ENCODE peak calls at places on chromosomes 13 and 19, in eight cellular contexts. One of them, this sample, is unnamed.

GRCh38 chr19:15173746-15174404 is 26.9 kb downstream of the NOTCH3 start:
- DNase-seq in PC-3: peak
- DNase-seq in esophagus muscularis mucosa: no peak
- DNase-seq in cardiac fibroblast: no peak
- DNase-seq in thoracic aorta: no peak
- DNase-seq in esophagus squamous epithelium: no peak
- DNase-seq in lower lobe of right lung: no peak
- DNase-seq in MG63: peak
- DNase-seq in this sample: no peak

GRCh38 chr13:93709511-93710244 is 483.1 kb downstream of the GPC6 start:
- DNase-seq in lower lobe of right lung: no peak
- DNase-seq in thoracic aorta: no peak
- DNase-seq in cardiac fibroblast: no peak
- DNase-seq in MG63: no peak
- DNase-seq in esophagus muscularis mucosa: no peak
- DNase-seq in PC-3: no peak
- DNase-seq in esophagus squamous epithelium: no peak
- DNase-seq in this sample: no peak

GRCh38 chr13:85741017-85741416 is 58.2 kb downstream of the SLITRK6 start:
- DNase-seq in MG63: no peak
- DNase-seq in esophagus squamous epithelium: no peak
- DNase-seq in esophagus muscularis mucosa: no peak
- DNase-seq in thoracic aorta: no peak
- DNase-seq in cardiac fibroblast: no peak
- DNase-seq in PC-3: peak
- DNase-seq in lower lobe of right lung: no peak
- DNase-seq in this sample: no peak

GRCh38 chr13:66154981-66155380 is 1075.2 kb downstream of the PCDH9 start:
- DNase-seq in PC-3: no peak
- DNase-seq in esophagus muscularis mucosa: no peak
- DNase-seq in thoracic aorta: no peak
- DNase-seq in esophagus squamous epithelium: no peak
- DNase-seq in MG63: no peak
- DNase-seq in cardiac fibroblast: peak
- DNase-seq in lower lobe of right lung: no peak
- DNase-seq in this sample: no peak

GRCh38 chr19:4866595-4867424 is 657 bp downstream of the PLIN3 start:
- DNase-seq in esophagus squamous epithelium: no peak
- DNase-seq in PC-3: peak
- DNase-seq in MG63: peak
- DNase-seq in lower lobe of right lung: peak
- DNase-seq in thoracic aorta: no peak
- DNase-seq in cardiac fibroblast: peak
- DNase-seq in esophagus muscularis mucosa: no peak
- DNase-seq in this sample: no peak

GRCh38 chr13:30113531-30113930 is 193.8 kb downstream of the KATNAL1 start:
- DNase-seq in cardiac fibroblast: no peak
- DNase-seq in thoracic aorta: no peak
- DNase-seq in esophagus muscularis mucosa: no peak
- DNase-seq in lower lobe of right lung: no peak
- DNase-seq in MG63: no peak
- DNase-seq in PC-3: no peak
- DNase-seq in esophagus squamous epithelium: no peak
- DNase-seq in this sample: no peak

GRCh38 chr13:93172109-93172508 is 54.5 kb upstream of the GPC6 start:
- DNase-seq in MG63: no peak
- DNase-seq in esophagus muscularis mucosa: no peak
- DNase-seq in cardiac fibroblast: no peak
- DNase-seq in thoracic aorta: no peak
- DNase-seq in esophagus squamous epithelium: no peak
- DNase-seq in lower lobe of right lung: no peak
- DNase-seq in PC-3: no peak
- DNase-seq in this sample: no peak

GRCh38 chr13:69107436-69107835 is 1000.2 kb upstream of the ATXN8OS start:
- DNase-seq in esophagus squamous epithelium: no peak
- DNase-seq in cardiac fibroblast: no peak
- DNase-seq in PC-3: no peak
- DNase-seq in esophagus muscularis mucosa: no peak
- DNase-seq in MG63: no peak
- DNase-seq in lower lobe of right lung: no peak
- DNase-seq in thoracic aorta: no peak
- DNase-seq in this sample: no peak

GRCh38 chr13:45683701-45684100 is 18.4 kb upstream of the CBY2 start:
- DNase-seq in lower lobe of right lung: no peak
- DNase-seq in MG63: no peak
- DNase-seq in esophagus squamous epithelium: no peak
- DNase-seq in esophagus muscularis mucosa: peak
- DNase-seq in cardiac fibroblast: no peak
- DNase-seq in thoracic aorta: no peak
- DNase-seq in PC-3: no peak
- DNase-seq in this sample: no peak

GRCh38 chr13:75751350-75751749 is 115.2 kb downstream of the LMO7 start:
- DNase-seq in PC-3: no peak
- DNase-seq in cardiac fibroblast: no peak
- DNase-seq in thoracic aorta: no peak
- DNase-seq in MG63: no peak
- DNase-seq in esophagus muscularis mucosa: no peak
- DNase-seq in esophagus squamous epithelium: no peak
- DNase-seq in lower lobe of right lung: no peak
- DNase-seq in this sample: no peak

GRCh38 chr13:85812282-85812681 is 13.1 kb upstream of the SLITRK6 start:
- DNase-seq in MG63: no peak
- DNase-seq in PC-3: no peak
- DNase-seq in lower lobe of right lung: no peak
- DNase-seq in cardiac fibroblast: no peak
- DNase-seq in esophagus muscularis mucosa: no peak
- DNase-seq in esophagus squamous epithelium: no peak
- DNase-seq in thoracic aorta: no peak
- DNase-seq in this sample: no peak

GRCh38 chr19:30064776-30065494 is 122.9 kb downstream of the URI1 start:
- DNase-seq in lower lobe of right lung: no peak
- DNase-seq in esophagus muscularis mucosa: no peak
- DNase-seq in PC-3: no peak
- DNase-seq in thoracic aorta: no peak
- DNase-seq in cardiac fibroblast: no peak
- DNase-seq in MG63: no peak
- DNase-seq in esophagus squamous epithelium: no peak
- DNase-seq in this sample: no peak

GRCh38 chr13:51681037-51681678 is 96.9 kb downstream of the WDFY2 start:
- DNase-seq in PC-3: peak
- DNase-seq in thoracic aorta: no peak
- DNase-seq in esophagus muscularis mucosa: no peak
- DNase-seq in cardiac fibroblast: peak
- DNase-seq in MG63: no peak
- DNase-seq in esophagus squamous epithelium: no peak
- DNase-seq in lower lobe of right lung: no peak
- DNase-seq in this sample: peak

GRCh38 chr19:46828484-46828883 is 22.2 kb downstream of the AP2S1 start:
- DNase-seq in esophagus squamous epithelium: no peak
- DNase-seq in esophagus muscularis mucosa: no peak
- DNase-seq in lower lobe of right lung: no peak
- DNase-seq in PC-3: peak
- DNase-seq in MG63: no peak
- DNase-seq in cardiac fibroblast: no peak
- DNase-seq in thoracic aorta: no peak
- DNase-seq in this sample: no peak

GRCh38 chr19:39372047-39372802 is 18.7 kb downstream of the PAF1 start:
- DNase-seq in MG63: peak
- DNase-seq in lower lobe of right lung: peak
- DNase-seq in thoracic aorta: peak
- DNase-seq in cardiac fibroblast: peak
- DNase-seq in PC-3: no peak
- DNase-seq in esophagus squamous epithelium: no peak
- DNase-seq in esophagus muscularis mucosa: no peak
- DNase-seq in this sample: no peak

GRCh38 chr19:49161987-49162386 is 4.4 kb downstream of the TRPM4 start:
- DNase-seq in lower lobe of right lung: no peak
- DNase-seq in esophagus muscularis mucosa: no peak
- DNase-seq in PC-3: no peak
- DNase-seq in cardiac fibroblast: no peak
- DNase-seq in thoracic aorta: no peak
- DNase-seq in MG63: peak
- DNase-seq in esophagus squamous epithelium: no peak
- DNase-seq in this sample: no peak

GRCh38 chr19:9720541-9720940 is 45.6 kb upstream of the ZNF562 start:
- DNase-seq in lower lobe of right lung: no peak
- DNase-seq in esophagus squamous epithelium: no peak
- DNase-seq in MG63: no peak
- DNase-seq in thoracic aorta: no peak
- DNase-seq in PC-3: no peak
- DNase-seq in cardiac fibroblast: no peak
- DNase-seq in esophagus muscularis mucosa: no peak
- DNase-seq in this sample: no peak

GRCh38 chr13:79637086-79637763 is 156.3 kb downstream of the NDFIP2 start:
- DNase-seq in PC-3: no peak
- DNase-seq in thoracic aorta: no peak
- DNase-seq in MG63: no peak
- DNase-seq in lower lobe of right lung: no peak
- DNase-seq in esophagus squamous epithelium: no peak
- DNase-seq in cardiac fibroblast: peak
- DNase-seq in esophagus muscularis mucosa: no peak
- DNase-seq in this sample: no peak

GRCh38 chr13:99196466-99197256 is 4.0 kb upstream of the UBAC2 start:
- DNase-seq in PC-3: peak
- DNase-seq in thoracic aorta: no peak
- DNase-seq in lower lobe of right lung: no peak
- DNase-seq in esophagus squamous epithelium: no peak
- DNase-seq in cardiac fibroblast: no peak
- DNase-seq in MG63: no peak
- DNase-seq in esophagus muscularis mucosa: no peak
- DNase-seq in this sample: peak

GRCh38 chr19:43596842-43597461 is 557 bp downstream of the ZNF576 start:
- DNase-seq in MG63: no peak
- DNase-seq in cardiac fibroblast: no peak
- DNase-seq in esophagus squamous epithelium: no peak
- DNase-seq in thoracic aorta: no peak
- DNase-seq in lower lobe of right lung: no peak
- DNase-seq in PC-3: no peak
- DNase-seq in esophagus muscularis mucosa: no peak
- DNase-seq in this sample: no peak

GRCh38 chr19:13152356-13152853 is 2.2 kb downstream of the IER2 start:
- DNase-seq in thoracic aorta: no peak
- DNase-seq in MG63: no peak
- DNase-seq in esophagus muscularis mucosa: no peak
- DNase-seq in esophagus squamous epithelium: no peak
- DNase-seq in PC-3: no peak
- DNase-seq in lower lobe of right lung: no peak
- DNase-seq in cardiac fibroblast: no peak
- DNase-seq in this sample: no peak
- H3K4me3 ChIP-seq in thoracic aorta: peak
- H3K4me3 ChIP-seq in MG63: peak
- H3K4me3 ChIP-seq in esophagus muscularis mucosa: peak
- H3K4me3 ChIP-seq in esophagus squamous epithelium: peak
- H3K4me3 ChIP-seq in PC-3: peak
- H3K4me3 ChIP-seq in lower lobe of right lung: peak
- H3K4me3 ChIP-seq in cardiac fibroblast: peak
- H3K4me3 ChIP-seq in this sample: peak

GRCh38 chr13:111398196-111398595 is 77.8 kb downstream of the TEX29 start:
- DNase-seq in thoracic aorta: no peak
- DNase-seq in lower lobe of right lung: no peak
- DNase-seq in MG63: no peak
- DNase-seq in esophagus squamous epithelium: no peak
- DNase-seq in esophagus muscularis mucosa: no peak
- DNase-seq in PC-3: no peak
- DNase-seq in cardiac fibroblast: no peak
- DNase-seq in this sample: no peak

GRCh38 chr13:111397202-111397880 is 76.9 kb downstream of the TEX29 start:
- DNase-seq in PC-3: no peak
- DNase-seq in thoracic aorta: no peak
- DNase-seq in MG63: no peak
- DNase-seq in lower lobe of right lung: no peak
- DNase-seq in esophagus muscularis mucosa: no peak
- DNase-seq in cardiac fibroblast: no peak
- DNase-seq in esophagus squamous epithelium: no peak
- DNase-seq in this sample: no peak

GRCh38 chr13:111394211-111394922 is 73.9 kb downstream of the TEX29 start:
- DNase-seq in cardiac fibroblast: no peak
- DNase-seq in lower lobe of right lung: no peak
- DNase-seq in esophagus squamous epithelium: no peak
- DNase-seq in thoracic aorta: no peak
- DNase-seq in MG63: no peak
- DNase-seq in PC-3: no peak
- DNase-seq in esophagus muscularis mucosa: no peak
- DNase-seq in this sample: no peak

GRCh38 chr13:111395511-111396393 is 75.3 kb downstream of the TEX29 start:
- DNase-seq in esophagus squamous epithelium: no peak
- DNase-seq in lower lobe of right lung: no peak
- DNase-seq in PC-3: no peak
- DNase-seq in esophagus muscularis mucosa: no peak
- DNase-seq in cardiac fibroblast: no peak
- DNase-seq in thoracic aorta: no peak
- DNase-seq in MG63: no peak
- DNase-seq in this sample: no peak

GRCh38 chr13:111396457-111396856 is 76.0 kb downstream of the TEX29 start:
- DNase-seq in PC-3: no peak
- DNase-seq in cardiac fibroblast: no peak
- DNase-seq in esophagus muscularis mucosa: no peak
- DNase-seq in lower lobe of right lung: no peak
- DNase-seq in MG63: no peak
- DNase-seq in esophagus squamous epithelium: no peak
- DNase-seq in thoracic aorta: no peak
- DNase-seq in this sample: no peak
- H3K4me3 ChIP-seq in PC-3: no peak
- H3K4me3 ChIP-seq in cardiac fibroblast: no peak
- H3K4me3 ChIP-seq in esophagus muscularis mucosa: no peak
- H3K4me3 ChIP-seq in lower lobe of right lung: no peak
- H3K4me3 ChIP-seq in MG63: no peak
- H3K4me3 ChIP-seq in esophagus squamous epithelium: no peak
- H3K4me3 ChIP-seq in thoracic aorta: no peak
- H3K4me3 ChIP-seq in this sample: no peak

DNA sequence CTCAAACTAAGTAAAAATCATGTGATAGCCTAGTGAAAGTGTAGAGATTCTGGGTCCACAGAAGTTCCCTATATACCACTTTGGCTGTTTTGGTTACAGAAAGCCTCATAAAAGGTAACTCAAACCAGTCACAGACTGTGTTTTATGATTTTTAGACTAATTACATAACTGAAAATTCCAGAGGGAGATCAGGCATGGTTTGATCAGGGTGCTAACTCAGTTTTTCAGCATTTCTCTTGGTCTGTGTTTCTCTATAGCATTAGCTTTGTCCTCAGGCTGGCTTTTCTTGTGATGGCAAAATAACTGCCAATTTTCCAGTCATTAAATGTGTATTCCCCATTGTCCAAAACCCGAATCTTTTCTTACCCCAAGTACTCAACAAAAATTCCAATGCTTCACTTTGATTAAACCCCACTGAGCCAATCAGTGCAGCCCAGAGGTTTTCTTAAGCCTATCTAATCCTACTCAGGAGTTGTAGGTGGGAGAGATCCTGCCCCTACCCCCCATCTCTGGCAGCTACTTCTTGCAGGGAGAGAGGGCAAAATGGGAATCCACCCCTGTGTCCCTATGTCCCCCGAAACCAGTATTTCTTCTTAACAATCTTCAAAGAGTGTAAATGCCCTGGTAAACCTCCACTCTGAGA is 8.6 kb upstream of the FXYD3 start:
- DNase-seq in esophagus muscularis mucosa: no peak
- DNase-seq in lower lobe of right lung: no peak
- DNase-seq in MG63: no peak
- DNase-seq in thoracic aorta: no peak
- DNase-seq in cardiac fibroblast: no peak
- DNase-seq in PC-3: no peak
- DNase-seq in esophagus squamous epithelium: no peak
- DNase-seq in this sample: no peak
- H3K4me3 ChIP-seq in esophagus muscularis mucosa: no peak
- H3K4me3 ChIP-seq in lower lobe of right lung: no peak
- H3K4me3 ChIP-seq in MG63: no peak
- H3K4me3 ChIP-seq in thoracic aorta: no peak
- H3K4me3 ChIP-seq in cardiac fibroblast: no peak
- H3K4me3 ChIP-seq in PC-3: no peak
- H3K4me3 ChIP-seq in esophagus squamous epithelium: no peak
- H3K4me3 ChIP-seq in this sample: no peak

GRCh38 chr19:44776402-44777096 is 1.1 kb upstream of the CBLC start:
- DNase-seq in esophagus muscularis mucosa: no peak
- DNase-seq in lower lobe of right lung: peak
- DNase-seq in PC-3: peak
- DNase-seq in esophagus squamous epithelium: no peak
- DNase-seq in thoracic aorta: no peak
- DNase-seq in MG63: no peak
- DNase-seq in cardiac fibroblast: no peak
- DNase-seq in this sample: peak
- H3K4me3 ChIP-seq in esophagus muscularis mucosa: no peak
- H3K4me3 ChIP-seq in lower lobe of right lung: no peak
- H3K4me3 ChIP-seq in PC-3: no peak
- H3K4me3 ChIP-seq in esophagus squamous epithelium: no peak
- H3K4me3 ChIP-seq in thoracic aorta: no peak
- H3K4me3 ChIP-seq in MG63: no peak
- H3K4me3 ChIP-seq in cardiac fibroblast: no peak
- H3K4me3 ChIP-seq in this sample: no peak

This sample was measured in bronchial epithelial cell.